ENCODE peak calls at places on chromosomes 1 and 21, in eight cellular contexts. One of them, this sample, is unnamed.

GRCh38 chr21:45970674-45971486 is 10.7 kb upstream of the COL6A1 start:
- DNase-seq in amniotic stem cell: no peak
- DNase-seq in pancreas: peak
- DNase-seq in colonic mucosa: no peak
- DNase-seq in HFF-Myc: no peak
- DNase-seq in dorsolateral prefrontal cortex: no peak
- DNase-seq in stimulated activated naive CD4-positive, alpha-beta T cell: peak
- DNase-seq in lung: no peak
- DNase-seq in this sample: peak

GRCh38 chr1:173888749-173889148 is 20.6 kb downstream of the ZBTB37 start:
- DNase-seq in pancreas: no peak
- DNase-seq in colonic mucosa: no peak
- DNase-seq in amniotic stem cell: no peak
- DNase-seq in HFF-Myc: no peak
- DNase-seq in dorsolateral prefrontal cortex: no peak
- DNase-seq in lung: no peak
- DNase-seq in stimulated activated naive CD4-positive, alpha-beta T cell: no peak
- DNase-seq in this sample: no peak

GRCh38 chr1:45243476-45244343 is 37.3 kb upstream of the ZSWIM5 start:
- DNase-seq in dorsolateral prefrontal cortex: no peak
- DNase-seq in HFF-Myc: no peak
- DNase-seq in colonic mucosa: no peak
- DNase-seq in lung: no peak
- DNase-seq in amniotic stem cell: no peak
- DNase-seq in stimulated activated naive CD4-positive, alpha-beta T cell: no peak
- DNase-seq in pancreas: no peak
- DNase-seq in this sample: no peak

GRCh38 chr21:42654179-42654912 is 925 bp downstream of the PDE9A start:
- DNase-seq in pancreas: no peak
- DNase-seq in colonic mucosa: peak
- DNase-seq in dorsolateral prefrontal cortex: no peak
- DNase-seq in stimulated activated naive CD4-positive, alpha-beta T cell: peak
- DNase-seq in HFF-Myc: no peak
- DNase-seq in lung: no peak
- DNase-seq in amniotic stem cell: no peak
- DNase-seq in this sample: no peak

GRCh38 chr1:117674521-117675400 is 68.9 kb downstream of the TENT5C start:
- DNase-seq in pancreas: no peak
- DNase-seq in colonic mucosa: peak
- DNase-seq in lung: no peak
- DNase-seq in HFF-Myc: no peak
- DNase-seq in stimulated activated naive CD4-positive, alpha-beta T cell: peak
- DNase-seq in amniotic stem cell: no peak
- DNase-seq in dorsolateral prefrontal cortex: no peak
- DNase-seq in this sample: no peak

GRCh38 chr21:26941436-26941835 is 25.5 kb downstream of the ADAMTS5 start:
- DNase-seq in stimulated activated naive CD4-positive, alpha-beta T cell: no peak
- DNase-seq in pancreas: no peak
- DNase-seq in colonic mucosa: no peak
- DNase-seq in HFF-Myc: no peak
- DNase-seq in amniotic stem cell: no peak
- DNase-seq in lung: no peak
- DNase-seq in dorsolateral prefrontal cortex: no peak
- DNase-seq in this sample: no peak

GRCh38 chr21:24290151-24290833 is 1317.0 kb downstream of the MRPL39 start:
- DNase-seq in pancreas: no peak
- DNase-seq in amniotic stem cell: no peak
- DNase-seq in HFF-Myc: no peak
- DNase-seq in stimulated activated naive CD4-positive, alpha-beta T cell: peak
- DNase-seq in colonic mucosa: no peak
- DNase-seq in lung: no peak
- DNase-seq in dorsolateral prefrontal cortex: no peak
- DNase-seq in this sample: no peak

GRCh38 chr1:171644805-171645483 is 7.5 kb downstream of the MYOC start:
- DNase-seq in amniotic stem cell: peak
- DNase-seq in colonic mucosa: peak
- DNase-seq in HFF-Myc: peak
- DNase-seq in pancreas: peak
- DNase-seq in stimulated activated naive CD4-positive, alpha-beta T cell: peak
- DNase-seq in dorsolateral prefrontal cortex: peak
- DNase-seq in lung: peak
- DNase-seq in this sample: peak

GRCh38 chr1:115565353-115565752 is 76.4 kb upstream of the VANGL1 start:
- DNase-seq in HFF-Myc: no peak
- DNase-seq in colonic mucosa: no peak
- DNase-seq in amniotic stem cell: no peak
- DNase-seq in dorsolateral prefrontal cortex: no peak
- DNase-seq in stimulated activated naive CD4-positive, alpha-beta T cell: no peak
- DNase-seq in lung: no peak
- DNase-seq in pancreas: no peak
- DNase-seq in this sample: no peak

GRCh38 chr1:25117233-25117823 is 115.0 kb downstream of the SYF2 start:
- DNase-seq in lung: no peak
- DNase-seq in dorsolateral prefrontal cortex: no peak
- DNase-seq in stimulated activated naive CD4-positive, alpha-beta T cell: no peak
- DNase-seq in pancreas: no peak
- DNase-seq in colonic mucosa: peak
- DNase-seq in HFF-Myc: no peak
- DNase-seq in amniotic stem cell: no peak
- DNase-seq in this sample: no peak

GRCh38 chr1:185608166-185608565 is 126.0 kb upstream of the HMCN1 start:
- DNase-seq in HFF-Myc: no peak
- DNase-seq in pancreas: no peak
- DNase-seq in amniotic stem cell: no peak
- DNase-seq in colonic mucosa: no peak
- DNase-seq in dorsolateral prefrontal cortex: no peak
- DNase-seq in stimulated activated naive CD4-positive, alpha-beta T cell: no peak
- DNase-seq in lung: no peak
- DNase-seq in this sample: no peak

GRCh38 chr1:114559356-114559755 is 22.1 kb downstream of the BCAS2 start:
- DNase-seq in dorsolateral prefrontal cortex: no peak
- DNase-seq in colonic mucosa: no peak
- DNase-seq in HFF-Myc: no peak
- DNase-seq in amniotic stem cell: no peak
- DNase-seq in lung: no peak
- DNase-seq in pancreas: no peak
- DNase-seq in stimulated activated naive CD4-positive, alpha-beta T cell: no peak
- DNase-seq in this sample: no peak

GRCh38 chr1:15046487-15047165 is 106.9 kb upstream of the TMEM51 start:
- DNase-seq in stimulated activated naive CD4-positive, alpha-beta T cell: peak
- DNase-seq in dorsolateral prefrontal cortex: peak
- DNase-seq in lung: peak
- DNase-seq in colonic mucosa: peak
- DNase-seq in amniotic stem cell: peak
- DNase-seq in pancreas: peak
- DNase-seq in HFF-Myc: peak
- DNase-seq in this sample: peak

This sample was measured in T1000.